ENCODE peak calls at places on chromosomes 12 and 14, in four cellular contexts. B is GM12891, Z is K562, F is GM12878. N is an unnamed sample.

GRCh38 chr12:11892065-11892391 is 178.7 kb upstream of the BCL2L14 start:
- DNase-seq in B (no peak), Z (no peak), F (no peak), N (no peak)

GRCh38 chr14:49692895-49693737 is at the start of gene KLHDC1:
- DNase-seq in B (peak; percentile 52), Z (peak; percentile 46), F (no peak), N (peak; percentile 74)

GRCh38 chr12:77777274-77777673 is 53.4 kb upstream of the NAV3 start:
- DNase-seq in B (no peak), Z (no peak), F (no peak), N (no peak)

GRCh38 chr14:90445011-90445410 is 48.2 kb downstream of the CALM1 start:
- DNase-seq in B (no peak), Z (peak; percentile 17), F (no peak), N (no peak)

GRCh38 chr12:106139422-106140141 is 828 bp upstream of the NUAK1 start:
- DNase-seq in B (peak; percentile 28), Z (no peak), F (no peak), N (no peak)

GRCh38 chr14:74362361-74362915 is 14.2 kb downstream of the VRTN start:
- DNase-seq in B (peak; percentile 58), Z (peak; percentile 67), F (peak; percentile 21), N (peak; percentile 67)

GRCh38 chr14:100271247-100271939 is 32.4 kb downstream of the YY1 start:
- DNase-seq in B (no peak), Z (no peak), F (no peak), N (no peak)

GRCh38 chr12:65958456-65958855 is 134.2 kb downstream of the HMGA2 start:
- DNase-seq in B (no peak), Z (no peak), F (no peak), N (no peak)

GRCh38 chr14:39230416-39230815 is 3.3 kb upstream of the MIA2 start:
- DNase-seq in B (no peak), Z (no peak), F (no peak), N (no peak)

GRCh38 chr12:114835031-114835430 is 151.1 kb upstream of the TBX3 start:
- DNase-seq in B (no peak), Z (no peak), F (no peak), N (no peak)

GRCh38 chr12:77406131-77406905 is 340.9 kb upstream of the E2F7 start:
- DNase-seq in B (no peak), Z (no peak), F (no peak), N (no peak)

GRCh38 chr12:122839907-122840554 is 4.8 kb downstream of the HIP1R start:
- DNase-seq in B (no peak), Z (no peak), F (no peak), N (no peak)

GRCh38 chr12:94304566-94305061 is 155.1 kb downstream of the CEP83 start:
- DNase-seq in B (no peak), Z (no peak), F (no peak), N (no peak)

GRCh38 chr12:9345163-9345562 is 137.0 kb upstream of the PZP start:
- DNase-seq in B (no peak), Z (no peak), F (no peak), N (no peak)

GRCh38 chr14:21734457-21735074 is 60.9 kb upstream of the OR4E1 start:
- DNase-seq in B (peak; percentile 5), Z (peak; percentile 19), F (peak; percentile 12), N (peak; percentile 17)

GRCh38 chr12:56127485-56127887 is 581 bp upstream of the ESYT1 start:
- DNase-seq in B (no peak), Z (no peak), F (no peak), N (no peak)

GRCh38 chr12:42396473-42397259 is 70.7 kb downstream of the PPHLN1 start:
- DNase-seq in B (no peak), Z (no peak), F (no peak), N (no peak)

GRCh38 chr12:6935221-6935550 is 7.4 kb downstream of the ATN1 start:
- DNase-seq in B (no peak), Z (no peak), F (no peak), N (no peak)

GRCh38 chr12:32399373-32400113 is at the start of gene FGD4:
- DNase-seq in B (peak; percentile 72), Z (peak; percentile 83), F (no peak), N (peak; percentile 86)

GRCh38 chr12:32402170-32402569 is 2.8 kb downstream of the FGD4 start:
- DNase-seq in B (no peak), Z (no peak), F (no peak), N (no peak)

GRCh38 chr12:32400866-32401265 is 1.5 kb downstream of the FGD4 start:
- DNase-seq in B (no peak), Z (no peak), F (no peak), N (no peak)

GRCh38 chr12:32399045-32399372 is 349 bp upstream of the FGD4 start:
- DNase-seq in B (no peak), Z (no peak), F (no peak), N (no peak)

GRCh38 chr12:32400114-32400672 is 835 bp downstream of the FGD4 start:
- DNase-seq in B (no peak), Z (peak; percentile 16), F (no peak), N (no peak)
- TF ChIP-seq SPI1 in B (no peak), Z (no peak), F (no peak), N (no peak)

GRCh38 chr14:102683399-102684275 is 91.2 kb downstream of the RCOR1 start:
- DNase-seq in B (no peak), Z (peak; percentile 60), F (no peak), N (no peak)
- TF ChIP-seq SPI1 in B (no peak), Z (no peak), F (no peak), N (no peak)

DNA sequence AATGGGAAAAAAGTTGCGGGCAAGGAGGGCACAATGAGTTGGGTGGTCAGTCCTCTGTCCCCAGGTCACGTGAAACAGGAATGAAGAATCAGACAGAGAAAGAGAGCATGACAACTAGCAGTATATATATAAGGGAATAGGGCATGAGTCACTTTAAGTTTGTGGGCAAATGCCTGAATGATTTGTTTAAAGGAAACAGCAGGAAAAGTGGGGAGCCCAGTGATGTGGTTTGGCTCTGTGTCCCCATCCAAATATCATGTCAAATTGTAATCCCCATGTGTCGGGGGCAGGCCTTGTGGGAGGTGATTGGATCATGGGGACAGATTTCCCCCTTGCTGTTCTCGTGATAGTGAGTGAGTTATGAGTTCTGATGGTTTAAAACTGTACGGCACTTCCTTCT is 195.3 kb upstream of the IGF1 start:
- DNase-seq in B (no peak), Z (no peak), F (no peak), N (no peak)
- TF ChIP-seq SPI1 in B (no peak), Z (no peak), F (no peak), N (no peak)

GRCh38 chr12:130828895-130829294 is 10.2 kb downstream of the STX2 start:
- DNase-seq in B (no peak), Z (no peak), F (no peak), N (no peak)
- TF ChIP-seq SPI1 in B (no peak), Z (no peak), F (no peak), N (no peak)

GRCh38 chr12:98453492-98453891 is 61.9 kb upstream of the TMPO start:
- DNase-seq in B (no peak), Z (no peak), F (no peak), N (no peak)

GRCh38 chr12:98453070-98453469 is 62.3 kb upstream of the TMPO start:
- DNase-seq in B (no peak), Z (no peak), F (no peak), N (no peak)

GRCh38 chr12:98456583-98457573 is 58.5 kb upstream of the TMPO start:
- DNase-seq in B (peak; percentile 44), Z (peak; percentile 35), F (no peak), N (no peak)
- TF ChIP-seq SPI1 in B (no peak), Z (no peak), F (no peak), N (no peak)

GRCh38 chr12:92044435-92044834 is 101.2 kb downstream of the BTG1 start:
- DNase-seq in B (no peak), Z (no peak), F (no peak), N (no peak)
- TF ChIP-seq SPI1 in B (no peak), Z (no peak), F (no peak), N (no peak)

GRCh38 chr12:101604132-101604531 is 9.4 kb downstream of the MYBPC1 start:
- DNase-seq in B (no peak), Z (no peak), F (peak; percentile 7), N (no peak)

GRCh38 chr12:101608301-101609133 is 13.7 kb downstream of the MYBPC1 start:
- DNase-seq in B (no peak), Z (no peak), F (no peak), N (no peak)

GRCh38 chr12:101609198-101609597 is 14.4 kb downstream of the MYBPC1 start:
- DNase-seq in B (no peak), Z (no peak), F (no peak), N (no peak)

GRCh38 chr12:101612162-101612916 is 17.6 kb downstream of the MYBPC1 start:
- DNase-seq in B (no peak), Z (no peak), F (no peak), N (no peak)

DNA sequence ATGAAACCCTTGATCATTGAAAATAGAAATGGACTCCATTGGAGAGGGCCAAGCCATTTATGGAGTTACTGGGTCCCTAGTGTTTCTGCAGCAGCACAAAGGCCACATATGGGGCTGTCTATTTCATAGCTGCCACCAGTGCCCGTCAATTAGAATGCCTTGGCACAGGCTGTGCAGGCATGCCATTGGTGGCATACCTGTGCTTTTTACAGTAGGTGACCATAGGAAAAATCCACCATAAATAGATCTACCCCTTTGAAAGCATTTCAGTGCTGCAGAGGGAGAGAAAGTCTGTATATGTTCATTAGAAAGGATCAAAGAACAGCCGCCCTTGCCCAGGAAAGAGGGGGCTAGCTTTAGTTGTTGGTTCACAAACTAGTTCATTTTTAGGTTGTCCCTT is 13.1 kb downstream of the MYBPC1 start:
- DNase-seq in B (no peak), Z (no peak), F (no peak), N (no peak)
- TF ChIP-seq SPI1 in B (no peak), Z (no peak), F (no peak), N (no peak)

DNA sequence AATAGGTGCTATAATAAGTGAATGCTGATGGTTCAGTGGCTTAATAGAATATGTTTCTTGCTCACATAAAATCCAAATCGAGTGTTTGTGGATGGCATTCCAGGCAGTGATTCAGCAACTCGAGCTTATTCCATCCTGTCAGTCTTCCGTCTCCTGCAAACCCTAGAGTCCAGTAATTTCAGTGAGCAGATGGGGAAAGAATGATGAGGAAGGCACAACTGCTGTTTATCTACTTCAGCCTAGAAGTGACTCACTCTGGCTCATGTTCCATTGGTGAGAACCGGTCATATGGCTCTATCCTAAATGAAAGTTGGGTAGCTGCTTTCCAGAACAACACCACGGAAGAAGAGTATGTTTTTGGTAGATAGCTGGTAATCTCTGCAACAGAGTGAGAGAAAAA is 421.8 kb upstream of the PDE3A start:
- DNase-seq in B (no peak), Z (no peak), F (no peak), N (no peak)
- TF ChIP-seq SPI1 in B (no peak), Z (no peak), F (no peak), N (no peak)

DNA sequence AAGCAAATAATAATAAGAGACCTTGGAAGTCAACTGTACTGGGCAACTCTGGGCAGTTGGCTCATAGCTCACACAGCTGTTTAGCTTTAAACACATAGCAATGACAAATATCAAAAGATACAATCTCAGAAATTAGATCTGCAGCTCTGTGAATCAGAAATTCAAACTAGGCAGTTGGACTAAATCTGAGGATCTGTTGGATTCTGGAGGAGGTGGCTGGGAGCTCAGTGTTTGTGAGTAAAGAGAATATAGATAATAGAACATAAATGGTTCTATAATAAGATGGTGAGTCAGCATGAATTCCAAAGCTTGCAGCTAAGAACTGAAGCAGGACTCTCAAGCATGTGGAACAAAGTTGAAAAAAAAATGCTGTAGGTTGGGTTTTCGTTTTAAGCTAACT is 1949.4 kb upstream of the SEL1L start:
- DNase-seq in B (no peak), Z (no peak), F (no peak), N (no peak)
- TF ChIP-seq SPI1 in B (no peak), Z (no peak), F (no peak), N (no peak)

GRCh38 chr12:120169946-120170345 is 24.6 kb downstream of the GCN1 start:
- DNase-seq in B (no peak), Z (no peak), F (no peak), N (no peak)
- TF ChIP-seq SPI1 in B (no peak), Z (no peak), F (no peak), N (no peak)